ENCODE peak calls at places on chromosomes 11 and 22, in six cellular contexts. H is stimulated activated CD4-positive, alpha-beta T cell treated with anti-CD3 and anti-CD28 coated beads, Interleukin-15, amount 100 ng/mL, for 24 hours; J is left colon; M is Caco-2; Z is stimulated activated naive CD8-positive, alpha-beta T cell treated with anti-CD3 and anti-CD28 coated beads, Interleukin-15, Interleukin-2, amounts not matched to agents 100 U/mL and 50 U/mL, for 24 hours; Y is stimulated activated CD8-positive, alpha-beta memory T cell treated with anti-CD3 and anti-CD28 coated beads, Interleukin-4, amount 100 ng/mL, for 24 hours. V is an unnamed sample.

GRCh38 chr11:73659961-73660360 is 13.6 kb downstream of the PLEKHB1 start:
- DNase-seq in H (no peak), J (no peak), M (no peak), Z (no peak), Y (no peak), V (no peak)

GRCh38 chr22:23058481-23059336 is 11.6 kb upstream of the GNAZ start:
- DNase-seq in H (no peak), J (peak; percentile 17), M (no peak), Z (no peak), Y (no peak), V (no peak)

GRCh38 chr11:20022363-20023081 is 137.8 kb downstream of the DBX1 start:
- DNase-seq in H (no peak), J (no peak), M (peak; percentile 57), Z (no peak), Y (no peak), V (no peak)

GRCh38 chr22:17047656-17048055 is 37.1 kb upstream of the IL17RA start:
- DNase-seq in H (no peak), J (no peak), M (no peak), Z (no peak), Y (no peak), V (no peak)

GRCh38 chr22:17638182-17638431 is 450 bp upstream of the BCL2L13 start:
- DNase-seq in H (no peak), J (no peak), M (no peak), Z (no peak), Y (no peak), V (peak; percentile 32)

GRCh38 chr11:68704887-68705286 is 20.5 kb downstream of the GAL start:
- DNase-seq in H (no peak), J (no peak), M (no peak), Z (no peak), Y (no peak), V (no peak)

GRCh38 chr11:86955674-86956522 is 703 bp upstream of the FZD4 start:
- DNase-seq in H (peak; percentile 52), J (peak; percentile 80), M (peak; percentile 99), Z (peak; percentile 41), Y (peak; percentile 4), V (no peak)

GRCh38 chr11:84249344-84250135 is 963.4 kb upstream of the CCDC90B start:
- DNase-seq in H (no peak), J (no peak), M (no peak), Z (no peak), Y (no peak), V (no peak)

V was measured in NK-92 treated with Interleukin-12 subunit alpha and Interleukin-12 subunit beta, amount 100 ng/mL, for 24 hours.